ENCODE peak calls at places on chromosomes 4 and X, in four cellular contexts. H is SK-N-MC, G is heart left ventricle, W is lower lobe of right lung. I is an unnamed sample.

GRCh38 chr4:749771-750666 is 44.4 kb downstream of the PCGF3 start:
- DNase-seq in H (peak; percentile 28), G (no peak), W (no peak), I (peak; percentile 61)

GRCh38 chrX:130555341-130555740 is 153.6 kb downstream of the RBMX2 start:
- DNase-seq in H (no peak), G (no peak), W (no peak), I (no peak)

GRCh38 chrX:133380882-133381619 is 34.2 kb downstream of the GPC4 start:
- DNase-seq in H (no peak), G (no peak), W (no peak), I (no peak)

GRCh38 chrX:129433461-129433860 is 89.8 kb downstream of the SMARCA1 start:
- DNase-seq in H (no peak), G (no peak), W (no peak), I (no peak)

GRCh38 chr4:10866691-10867090 is 182.1 kb upstream of the CLNK start:
- DNase-seq in H (no peak), G (no peak), W (no peak), I (no peak)

GRCh38 chr4:41991916-41992767 is 1.8 kb downstream of the SLC30A9 start:
- DNase-seq in H (no peak), G (no peak), W (no peak), I (no peak)

GRCh38 chr4:188160406-188160805 is 21.2 kb downstream of the TRIML1 start:
- DNase-seq in H (no peak), G (no peak), W (no peak), I (no peak)

GRCh38 chr4:24137963-24138601 is 248.2 kb upstream of the PPARGC1A start:
- DNase-seq in H (no peak), G (no peak), W (no peak), I (no peak)

GRCh38 chr4:2712261-2712842 is 43.8 kb downstream of the TNIP2 start:
- DNase-seq in H (no peak), G (no peak), W (no peak), I (peak; percentile 31)

GRCh38 chr4:17142232-17142711 is 243.8 kb upstream of the LDB2 start:
- DNase-seq in H (no peak), G (no peak), W (no peak), I (no peak)

GRCh38 chrX:55007633-55008032 is 7.5 kb downstream of the APEX2 start:
- DNase-seq in H (no peak), G (no peak), W (no peak), I (no peak)

GRCh38 chrX:107775734-107776511 is at the start of gene TSC22D3:
- DNase-seq in H (no peak), G (peak; percentile 84), W (peak; percentile 87), I (peak; percentile 86)

GRCh38 chr4:178556796-178557195 is 1114.6 kb upstream of the AGA start:
- DNase-seq in H (no peak), G (no peak), W (no peak), I (no peak)

GRCh38 chr4:134567461-134567860 is 365.9 kb upstream of the PABPC4L start:
- DNase-seq in H (no peak), G (no peak), W (no peak), I (no peak)

GRCh38 chr4:2462218-2462991 is 6.5 kb upstream of the RNF4 start:
- DNase-seq in H (no peak), G (peak; percentile 84), W (peak; percentile 76), I (peak; percentile 78)

GRCh38 chr4:139556071-139556734 is at the start of gene SETD7:
- DNase-seq in H (no peak), G (peak; percentile 86), W (peak; percentile 84), I (peak; percentile 89)

GRCh38 chrX:57282568-57282967 is 3.9 kb upstream of the FAAH2 start:
- DNase-seq in H (no peak), G (no peak), W (no peak), I (no peak)

GRCh38 chrX:15822922-15823321 is 31.7 kb downstream of the AP1S2 start:
- DNase-seq in H (no peak), G (no peak), W (no peak), I (no peak)

GRCh38 chrX:13803116-13803515 is 13.8 kb downstream of the GPM6B start:
- DNase-seq in H (no peak), G (no peak), W (no peak), I (no peak)

GRCh38 chrX:81728622-81729021 is 526.7 kb downstream of the SH3BGRL start:
- DNase-seq in H (no peak), G (no peak), W (no peak), I (no peak)

GRCh38 chrX:26649534-26649933 is 433.6 kb downstream of the MAGEB5 start:
- DNase-seq in H (no peak), G (no peak), W (no peak), I (no peak)

GRCh38 chr4:109989044-109989443 is 76.4 kb downstream of the EGF start:
- DNase-seq in H (no peak), G (no peak), W (no peak), I (no peak)

GRCh38 chrX:136065044-136065671 is 79.9 kb downstream of the SLC9A6 start:
- DNase-seq in H (no peak), G (peak; percentile 56), W (peak; percentile 50), I (peak; percentile 60)

GRCh38 chrX:97842468-97843199 is 958.9 kb downstream of the RPA4 start:
- DNase-seq in H (no peak), G (no peak), W (no peak), I (peak; percentile 51)

GRCh38 chr4:75249739-75250138 is 264.5 kb downstream of the RCHY1 start:
- DNase-seq in H (no peak), G (no peak), W (no peak), I (no peak)

GRCh38 chrX:154378059-154378798 is 866 bp upstream of the EMD start:
- DNase-seq in H (no peak), G (peak; percentile 73), W (peak; percentile 75), I (peak; percentile 90)

GRCh38 chr4:39587881-39588280 is 50.8 kb downstream of the SMIM14 start:
- DNase-seq in H (no peak), G (no peak), W (no peak), I (no peak)

GRCh38 chrX:134377537-134377936 is 82.4 kb upstream of the HPRT1 start:
- DNase-seq in H (peak; percentile 16), G (no peak), W (no peak), I (no peak)

GRCh38 chr4:81164126-81164525 is 50.9 kb downstream of the PRKG2 start:
- DNase-seq in H (no peak), G (no peak), W (no peak), I (no peak)

GRCh38 chr4:56048621-56049427 is 100.1 kb downstream of the CEP135 start:
- DNase-seq in H (no peak), G (peak; percentile 79), W (no peak), I (peak; percentile 78)

GRCh38 chr4:140012688-140013087 is 141.3 kb downstream of the MAML3 start:
- DNase-seq in H (no peak), G (no peak), W (peak; percentile 54), I (no peak)

GRCh38 chrX:106952988-106953387 is 32.8 kb downstream of the CLDN2 start:
- DNase-seq in H (no peak), G (no peak), W (no peak), I (no peak)

GRCh38 chr4:151296227-151296626 is 19.3 kb downstream of the PRSS48 start:
- DNase-seq in H (no peak), G (no peak), W (no peak), I (no peak)

GRCh38 chr4:147829401-147830101 is 97.7 kb downstream of the ARHGAP10 start:
- DNase-seq in H (no peak), G (no peak), W (no peak), I (no peak)

GRCh38 chr4:170580651-170581050 is 490.9 kb upstream of the AADAT start:
- DNase-seq in H (no peak), G (no peak), W (no peak), I (no peak)

GRCh38 chr4:170581322-170581721 is 491.6 kb upstream of the AADAT start:
- DNase-seq in H (no peak), G (no peak), W (no peak), I (no peak)

DNA sequence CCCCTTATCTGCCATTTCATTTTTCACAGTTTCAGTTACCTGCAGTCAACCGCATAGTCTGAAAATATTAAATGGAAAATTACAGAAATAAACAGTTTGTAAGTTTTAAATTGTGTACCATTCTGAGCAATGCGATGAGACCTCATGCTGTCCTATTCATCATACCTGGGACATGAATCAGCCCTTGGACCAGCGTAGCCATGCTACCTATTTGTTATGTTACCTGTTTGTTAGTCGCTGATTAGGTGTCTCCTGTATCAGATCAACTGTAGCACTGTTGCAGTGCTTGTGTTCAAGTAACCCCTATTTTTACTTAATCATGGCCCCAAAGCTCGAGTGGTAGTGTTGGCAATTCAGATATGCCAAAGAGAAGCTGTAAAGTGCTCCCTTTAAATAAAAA is 492.2 kb upstream of the AADAT start:
- DNase-seq in H (no peak), G (no peak), W (no peak), I (no peak)
- H3K36me3 ChIP-seq in H (no peaks in the 10 kb centered on the region), G (no peaks in the 10 kb centered on the region), W (no peaks in the 10 kb centered on the region), I (no peaks in the 10 kb centered on the region)

GRCh38 chr4:48138936-48139335 is 4.9 kb upstream of the TXK start:
- DNase-seq in H (no peak), G (no peak), W (no peak), I (no peak)

GRCh38 chr4:48138511-48138910 is 4.5 kb upstream of the TXK start:
- DNase-seq in H (no peak), G (no peak), W (no peak), I (no peak)

GRCh38 chr4:48139688-48140087 is 5.6 kb upstream of the TXK start:
- DNase-seq in H (no peak), G (no peak), W (no peak), I (no peak)

GRCh38 chr4:48137766-48138349 is 3.8 kb upstream of the TXK start:
- DNase-seq in H (no peak), G (no peak), W (no peak), I (no peak)

DNA sequence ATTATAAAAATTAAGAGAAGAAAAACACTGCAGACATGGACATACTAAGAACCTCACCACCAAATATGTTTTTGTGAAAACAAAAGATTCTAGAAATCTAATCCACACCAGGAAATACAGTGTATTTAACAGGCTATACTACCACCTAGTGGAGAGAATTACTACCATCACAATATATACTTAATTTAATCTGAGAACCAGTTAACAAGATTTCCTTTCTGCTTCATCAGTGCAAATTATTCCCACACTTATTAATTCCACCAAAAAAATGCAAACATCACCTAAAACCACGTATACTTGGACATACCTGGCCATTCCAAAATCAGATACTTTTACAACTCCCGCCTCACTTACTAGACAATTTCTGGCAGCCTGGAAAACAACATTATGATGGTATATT is 7.0 kb upstream of the TXK start:
- DNase-seq in H (no peak), G (no peak), W (no peak), I (no peak)
- H3K36me3 ChIP-seq in H (no peaks in the 10 kb centered on the region), G (no peaks in the 10 kb centered on the region), W (peaks cover 39% of the 10 kb centered on the region), I (peaks cover 2% of the 10 kb centered on the region)

DNA sequence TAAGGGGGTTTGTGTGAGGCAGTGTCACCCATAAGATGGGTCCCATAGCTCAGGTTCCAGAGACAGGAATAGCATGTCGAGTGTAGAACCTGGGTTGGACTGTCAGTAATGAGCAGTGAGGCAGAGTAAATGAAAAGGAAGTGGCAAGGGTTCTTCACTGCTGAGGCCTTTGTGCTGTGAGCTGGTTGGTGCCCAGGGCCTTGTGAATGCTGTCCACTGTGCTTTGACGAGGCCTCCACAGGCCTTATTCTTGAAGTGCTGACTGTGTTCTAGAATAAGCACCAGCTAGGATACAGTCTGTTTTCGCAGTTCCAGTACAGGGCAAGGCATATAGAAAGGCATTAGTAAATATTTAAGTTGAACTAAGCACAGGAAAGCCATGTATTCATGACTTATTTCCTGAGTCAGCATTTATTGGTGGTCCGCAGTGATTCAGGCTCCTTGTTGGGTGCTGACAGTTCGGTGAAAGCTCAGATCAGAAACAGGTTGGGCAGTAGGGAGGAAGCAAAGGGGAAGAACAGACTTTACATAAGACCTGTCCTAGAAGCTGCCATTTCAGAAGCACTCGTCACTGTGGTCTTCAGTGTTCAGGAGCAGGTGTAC is 25.6 kb upstream of the TADA2B start:
- DNase-seq in H (no peak), G (no peak), W (no peak), I (peak; percentile 12)
- H3K36me3 ChIP-seq in H (peaks cover 3% of the 10 kb centered on the region), G (peaks cover 44% of the 10 kb centered on the region), W (peaks cover 93% of the 10 kb centered on the region), I (no peaks in the 10 kb centered on the region)

GRCh38 chrX:53194308-53194707 is 30.7 kb downstream of the KDM5C start:
- DNase-seq in H (no peak), G (no peak), W (no peak), I (no peak)
- H3K36me3 ChIP-seq in H (peaks cover 67% of the 10 kb centered on the region), G (peaks cover 83% of the 10 kb centered on the region), W (peaks cover 80% of the 10 kb centered on the region), I (peaks cover 10% of the 10 kb centered on the region)

I was measured in aorta.